ENCODE peak calls at places on chromosomes 3 and 15, in seven cellular contexts. F, K, Z, G, X, D and O are unnamed samples.

GRCh38 chr3:126083511-126083912 is 412 bp downstream of the SLC41A3 start:
- DNase-seq in G (no peak), F (peak; percentile 49), K (peak; percentile 63), Z (no peak), D (peak; percentile 18), X (peak; percentile 75), O (peak; percentile 46)

GRCh38 chr15:41336549-41336948 is 3.9 kb downstream of the NUSAP1 start:
- DNase-seq in F (no peak), X (no peak), D (no peak), K (no peak), Z (no peak), G (no peak), O (no peak)

GRCh38 chr15:84981054-84981710 is 474 bp upstream of the PDE8A start:
- DNase-seq in Z (peak; percentile 89), X (peak; percentile 95), F (peak; percentile 93), K (peak; percentile 96), G (peak; percentile 86), D (peak; percentile 98), O (peak; percentile 95)

GRCh38 chr3:172607305-172608121 is 84.3 kb upstream of the TNFSF10 start:
- DNase-seq in K (no peak), Z (no peak), D (peak; percentile 91), F (no peak), G (no peak), X (peak; percentile 52), O (no peak)

GRCh38 chr3:190811775-190812480 is 50.6 kb downstream of the GMNC start:
- DNase-seq in D (peak; percentile 65), Z (no peak), X (peak; percentile 81), G (no peak), F (peak; percentile 27), K (peak; percentile 61), O (no peak)

GRCh38 chr3:100602506-100603444 is 6.6 kb upstream of the ADGRG7 start:
- DNase-seq in K (no peak), G (no peak), Z (no peak), X (no peak), F (no peak), D (peak; percentile 14), O (no peak)

GRCh38 chr3:177977381-177978158 is 558.7 kb upstream of the KCNMB2 start:
- DNase-seq in G (no peak), D (peak; percentile 91), X (no peak), K (no peak), Z (no peak), F (no peak), O (no peak)

GRCh38 chr3:57646723-57647122 is 46.2 kb downstream of the DENND6A start:
- DNase-seq in K (peak; percentile 8), D (peak; percentile 17), G (no peak), F (no peak), Z (no peak), X (no peak), O (no peak)

GRCh38 chr3:150737874-150738679 is 24.9 kb downstream of the SIAH2 start:
- DNase-seq in K (peak; percentile 92), X (no peak), G (no peak), Z (no peak), D (no peak), F (no peak), O (no peak)

GRCh38 chr15:84702961-84703482 is 12.9 kb downstream of the SEC11A start:
- DNase-seq in F (peak; percentile 50), K (peak; percentile 86), G (no peak), D (peak; percentile 13), Z (no peak), X (no peak), O (peak; percentile 34)

GRCh38 chr3:36214460-36214859 is 165.8 kb upstream of the STAC start:
- DNase-seq in X (no peak), G (no peak), K (peak; percentile 13), F (no peak), Z (no peak), D (no peak), O (no peak)

GRCh38 chr3:98733055-98733777 is 29.9 kb upstream of the ST3GAL6 start:
- DNase-seq in G (no peak), K (peak; percentile 33), Z (no peak), X (peak; percentile 67), D (peak; percentile 23), F (peak; percentile 4), O (peak; percentile 39)

GRCh38 chr3:130968231-130968630 is 58.4 kb downstream of the ASTE1 start:
- DNase-seq in K (no peak), Z (no peak), F (no peak), G (no peak), X (no peak), D (peak; percentile 58), O (no peak)

GRCh38 chr3:97821413-97821809 is 400 bp upstream of the CRYBG3 start:
- DNase-seq in K (peak; percentile 62), Z (peak; percentile 56), G (peak; percentile 12), X (no peak), D (peak; percentile 77), F (peak; percentile 51), O (peak; percentile 38)

GRCh38 chr3:116469546-116469945 is 24.3 kb upstream of the LSAMP start:
- DNase-seq in D (no peak), F (no peak), Z (no peak), K (no peak), X (no peak), G (no peak), O (no peak)

GRCh38 chr3:149977391-149977790 is 6.7 kb upstream of the PFN2 start:
- DNase-seq in G (no peak), K (no peak), Z (no peak), F (no peak), D (peak; percentile 33), X (no peak), O (no peak)

GRCh38 chr15:75356006-75356405 is 9.2 kb downstream of the NEIL1 start:
- DNase-seq in X (no peak), Z (no peak), G (no peak), F (no peak), D (no peak), K (no peak), O (no peak)

GRCh38 chr3:101185341-101185740 is 135.0 kb downstream of the IMPG2 start:
- DNase-seq in D (no peak), X (no peak), F (no peak), Z (no peak), G (no peak), K (no peak), O (no peak)

GRCh38 chr15:69818529-69818928 is 279.2 kb downstream of the TLE3 start:
- DNase-seq in X (no peak), K (no peak), F (no peak), D (no peak), Z (no peak), G (no peak), O (no peak)

GRCh38 chr3:117892991-117893390 is 1141.7 kb downstream of the IGSF11 start:
- DNase-seq in K (no peak), G (no peak), F (no peak), Z (no peak), D (no peak), X (no peak), O (no peak)

GRCh38 chr3:117893638-117894037 is 1141.0 kb downstream of the IGSF11 start:
- DNase-seq in G (no peak), F (no peak), D (no peak), X (no peak), K (no peak), Z (no peak), O (no peak)

GRCh38 chr3:117903226-117903625 is 1131.4 kb downstream of the IGSF11 start:
- DNase-seq in Z (no peak), D (peak; percentile 74), F (no peak), G (no peak), X (no peak), K (no peak), O (no peak)

GRCh38 chr3:117898722-117899121 is 1135.9 kb downstream of the IGSF11 start:
- DNase-seq in D (no peak), G (no peak), F (peak; percentile 23), Z (no peak), K (no peak), X (peak; percentile 33), O (no peak)
- TF ChIP-seq CTCF in D (peak; percentile 51), G (no peak), F (no peak), Z (no peak), K (peak; percentile 30), X (peak; percentile 61), O (no peak)

GRCh38 chr3:44326035-44326434 is 12.5 kb upstream of the TCAIM start:
- DNase-seq in G (no peak), K (no peak), D (peak; percentile 25), Z (no peak), F (no peak), X (no peak), O (no peak)

GRCh38 chr3:44326515-44326914 is 12.1 kb upstream of the TCAIM start:
- DNase-seq in F (no peak), K (no peak), G (no peak), X (no peak), D (no peak), Z (no peak), O (no peak)

DNA sequence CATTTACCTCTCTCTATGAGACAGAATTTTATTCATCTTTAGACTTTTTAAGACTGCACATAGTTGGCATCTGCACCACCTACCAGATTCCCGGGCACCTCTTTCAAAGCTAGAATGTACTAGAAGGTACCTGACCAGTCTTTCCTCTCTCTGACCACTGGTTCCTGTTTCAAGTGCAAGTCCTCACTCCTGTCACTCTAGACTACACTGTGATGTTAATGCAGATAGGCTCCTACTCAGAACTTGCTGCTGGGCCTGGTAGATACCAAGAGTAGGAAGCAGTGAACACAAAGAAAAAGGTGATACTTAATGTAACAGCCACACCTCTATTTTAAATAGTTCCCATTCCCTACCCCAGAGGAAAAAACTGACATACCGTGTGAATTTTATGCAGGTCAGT is 8.1 kb upstream of the TCAIM start:
- DNase-seq in D (no peak), G (no peak), Z (no peak), X (no peak), K (no peak), F (no peak), O (no peak)
- TF ChIP-seq CTCF in D (no peak), G (no peak), Z (no peak), X (no peak), K (no peak), F (no peak), O (no peak)

GRCh38 chr3:192339214-192339613 is 388.1 kb downstream of the FGF12 start:
- DNase-seq in G (no peak), F (no peak), D (no peak), X (peak; percentile 30), K (no peak), Z (no peak), O (no peak)

GRCh38 chr3:192331749-192332385 is 395.5 kb downstream of the FGF12 start:
- DNase-seq in Z (no peak), K (no peak), D (no peak), X (no peak), F (no peak), G (no peak), O (no peak)

GRCh38 chr3:192332386-192333291 is 394.7 kb downstream of the FGF12 start:
- DNase-seq in G (no peak), X (peak; percentile 38), Z (no peak), D (no peak), F (no peak), K (no peak), O (no peak)

DNA sequence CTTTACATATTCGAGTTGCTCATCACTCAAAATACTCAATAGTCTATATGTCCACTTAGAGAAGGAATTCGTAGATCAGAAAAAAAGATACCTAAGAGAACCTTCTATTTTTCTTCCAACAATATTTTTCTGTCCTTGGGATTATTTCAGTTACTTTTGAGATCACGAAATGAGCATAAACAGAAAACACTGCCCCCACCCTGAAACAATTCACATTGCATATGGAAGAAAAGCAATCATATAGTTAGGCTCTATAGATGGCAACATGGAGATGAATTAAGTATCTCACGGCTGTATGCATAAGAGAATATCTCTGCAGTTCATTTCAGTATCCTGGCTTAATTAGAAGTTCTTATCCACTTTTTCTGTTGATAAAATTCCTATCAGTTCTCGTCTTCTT is 391.1 kb downstream of the FGF12 start:
- DNase-seq in G (no peak), K (no peak), X (no peak), D (no peak), Z (no peak), F (no peak), O (no peak)
- TF ChIP-seq CTCF in G (no peak), K (no peak), X (peak; percentile 25), D (no peak), Z (no peak), F (no peak), O (no peak)

GRCh38 chr3:186108941-186109865 is at the start of gene ETV5:
- DNase-seq in D (peak; percentile 100), K (peak; percentile 100), F (peak; percentile 97), G (peak; percentile 97), Z (peak; percentile 97), X (peak; percentile 99), O (peak; percentile 99)
- TF ChIP-seq CTCF in D (no peak), K (no peak), F (no peak), G (no peak), Z (no peak), X (no peak), O (peak; percentile 37)